ENCODE peak calls at places on chromosomes 5 and 9, in four cellular contexts. Z, Y, F and S are unnamed samples.

GRCh38 chr5:176350416-176350815 is 11.1 kb downstream of the KIAA1191 start:
- DNase-seq in Z (no peak), Y (no peak), F (no peak), S (peak)

GRCh38 chr5:1725641-1726468 is 73.8 kb downstream of the MRPL36 start:
- DNase-seq in Z (no peak), Y (no peak), F (no peak), S (peak)

GRCh38 chr5:7852542-7852941 is 1.6 kb upstream of the CFAP90 start:
- DNase-seq in Z (no peak), Y (no peak), F (no peak), S (no peak)

GRCh38 chr5:14417792-14418765 is 163.5 kb upstream of the OTULINL start:
- DNase-seq in Z (no peak), Y (no peak), F (peak), S (no peak)

GRCh38 chr9:131051592-131052517 is 42.9 kb downstream of the LAMC3 start:
- DNase-seq in Z (no peak), Y (no peak), F (no peak), S (no peak)

GRCh38 chr5:158895573-158895972 is 204.1 kb downstream of the EBF1 start:
- DNase-seq in Z (no peak), Y (no peak), F (peak), S (no peak)

GRCh38 chr9:108322326-108323098 is 533.3 kb downstream of the ACTL7B start:
- DNase-seq in Z (no peak), Y (no peak), F (no peak), S (no peak)

GRCh38 chr9:115636596-115636995 is 517.0 kb upstream of the PAPPA start:
- DNase-seq in Z (no peak), Y (no peak), F (no peak), S (no peak)

GRCh38 chr5:123125953-123126352 is 36.9 kb downstream of the PRDM6 start:
- DNase-seq in Z (no peak), Y (no peak), F (peak), S (no peak)

GRCh38 chr9:68721934-68722333 is 16.9 kb downstream of the PIP5K1B start:
- DNase-seq in Z (no peak), Y (no peak), F (no peak), S (no peak)

GRCh38 chr5:157108961-157109360 is at the start of gene HAVCR2:
- DNase-seq in Z (peak), Y (no peak), F (no peak), S (peak)

GRCh38 chr5:27511061-27511460 is 472.7 kb upstream of the CDH9 start:
- DNase-seq in Z (no peak), Y (no peak), F (no peak), S (no peak)

GRCh38 chr9:135563039-135563476 is 1.5 kb downstream of the PAEP start:
- DNase-seq in Z (no peak), Y (no peak), F (no peak), S (no peak)

GRCh38 chr5:5141011-5141599 is 975 bp downstream of the ADAMTS16 start:
- DNase-seq in Z (no peak), Y (no peak), F (no peak), S (no peak)

GRCh38 chr9:124271660-124272059 is 13.9 kb downstream of the NEK6 start:
- DNase-seq in Z (peak), Y (no peak), F (no peak), S (no peak)

GRCh38 chr5:11069041-11069440 is 308.0 kb upstream of the DAP start:
- DNase-seq in Z (no peak), Y (no peak), F (no peak), S (no peak)

GRCh38 chr9:135244271-135244691 is 156.8 kb downstream of the OLFM1 start:
- DNase-seq in Z (peak), Y (peak), F (no peak), S (peak)

GRCh38 chr5:5025774-5026406 is 114.2 kb upstream of the ADAMTS16 start:
- DNase-seq in Z (no peak), Y (no peak), F (no peak), S (no peak)

GRCh38 chr9:108272350-108272899 is 583.4 kb downstream of the ACTL7B start:
- DNase-seq in Z (peak), Y (peak), F (peak), S (peak)

GRCh38 chr9:84216151-84216550 is 124.4 kb downstream of the SLC28A3 start:
- DNase-seq in Z (no peak), Y (no peak), F (no peak), S (no peak)

GRCh38 chr9:13607746-13608445 is 328.4 kb upstream of the MPDZ start:
- DNase-seq in Z (no peak), Y (no peak), F (no peak), S (no peak)

GRCh38 chr9:121830441-121831140 is 179.2 kb downstream of the DAB2IP start:
- DNase-seq in Z (no peak), Y (no peak), F (no peak), S (no peak)

GRCh38 chr9:86854898-86855523 is 92.3 kb downstream of the GAS1 start:
- DNase-seq in Z (no peak), Y (no peak), F (peak), S (no peak)

GRCh38 chr5:9498541-9499497 is 47.1 kb downstream of the SEMA5A start:
- DNase-seq in Z (no peak), Y (no peak), F (peak), S (no peak)

GRCh38 chr9:90458485-90458884 is 184.1 kb downstream of the DIRAS2 start:
- DNase-seq in Z (peak), Y (no peak), F (no peak), S (no peak)
- TF ChIP-seq CTCF in Z (no peak), Y (no peak), F (no peak), S (no peak)

GRCh38 chr5:135934939-135935338 is 19.8 kb downstream of the LECT2 start:
- DNase-seq in Z (no peak), Y (no peak), F (peak), S (no peak)

GRCh38 chr5:135930029-135930948 is 24.5 kb downstream of the LECT2 start:
- DNase-seq in Z (no peak), Y (peak), F (no peak), S (no peak)

GRCh38 chr5:135930949-135931295 is 23.9 kb downstream of the LECT2 start:
- DNase-seq in Z (no peak), Y (no peak), F (no peak), S (no peak)
- H3K4me3 ChIP-seq in Z (no peak), Y (no peak), F (no peak), S (no peak)

GRCh38 chr5:132459983-132460834 is 30.4 kb downstream of the IRF1 start:
- DNase-seq in Z (no peak), Y (no peak), F (no peak), S (peak)
- TF ChIP-seq CTCF in Z (no peak), Y (no peak), F (peak), S (peak)

GRCh38 chr9:132077881-132078280 is 1.8 kb downstream of the MED27 start:
- DNase-seq in Z (no peak), Y (no peak), F (no peak), S (no peak)
- H3K4me3 ChIP-seq in Z (no peak), Y (peak), F (peak), S (peak)

DNA sequence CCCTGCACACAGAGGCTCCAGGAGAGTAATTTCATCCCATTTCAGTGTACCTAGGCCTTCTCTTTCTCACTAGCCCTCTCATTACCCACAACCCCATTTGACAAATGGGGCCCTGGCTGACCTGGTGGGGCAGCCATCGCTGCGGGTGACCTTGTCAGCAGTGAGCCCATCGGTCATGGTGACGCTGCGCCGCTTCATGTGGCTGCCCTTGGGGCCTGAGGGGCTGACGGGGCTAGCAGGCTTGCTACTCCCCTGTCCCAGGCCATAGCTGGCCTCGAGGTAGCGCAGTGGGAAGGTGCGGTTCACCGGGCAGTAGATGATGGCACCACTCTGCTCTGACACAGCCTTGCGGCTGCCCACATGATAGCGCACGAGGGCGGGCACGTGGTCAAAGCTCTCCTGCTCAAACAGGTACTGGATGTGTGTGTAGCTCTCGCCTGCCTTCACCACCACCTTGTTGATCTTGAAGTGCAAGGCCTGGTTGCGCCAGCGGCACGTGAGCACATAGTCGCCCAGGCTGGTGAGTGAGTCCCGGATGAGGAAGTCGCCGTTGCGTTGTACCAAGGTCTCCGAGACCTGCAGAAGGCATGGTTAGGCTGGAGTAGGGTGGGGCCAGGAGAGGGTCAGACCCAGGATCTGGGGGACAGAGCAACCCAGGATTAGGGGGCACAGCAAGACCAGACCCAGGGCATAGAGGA is 14.1 kb upstream of the TOR2A start:
- DNase-seq in Z (no peak), Y (no peak), F (no peak), S (no peak)
- TF ChIP-seq CTCF in Z (no peak), Y (no peak), F (no peak), S (no peak)

DNA sequence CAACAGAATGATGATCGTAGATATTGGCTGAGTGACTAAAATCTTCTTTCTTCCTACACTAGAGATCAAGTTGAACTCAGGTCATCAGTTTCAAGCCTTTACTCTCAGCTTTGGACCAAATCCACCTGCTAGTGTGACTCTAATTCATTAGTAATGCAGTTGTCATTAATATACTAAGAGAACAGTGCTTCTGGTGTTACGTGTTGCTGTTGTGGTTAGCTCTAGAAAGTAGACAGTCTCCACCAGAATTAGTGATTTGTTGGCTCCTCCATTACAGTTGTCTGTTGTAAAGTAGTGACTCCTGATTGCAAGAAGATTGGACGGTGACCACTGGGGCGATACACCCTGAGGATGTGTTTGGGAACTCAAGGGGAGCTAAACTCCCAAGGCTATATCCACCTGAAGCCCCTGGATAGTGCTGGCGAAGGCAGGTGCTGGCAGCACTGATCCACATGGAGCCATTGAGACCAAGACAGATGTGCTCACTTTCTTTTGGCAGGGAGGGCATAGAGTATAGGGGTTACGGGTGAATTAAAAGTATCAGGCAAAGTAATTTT is 3.1 kb downstream of the CAMK4 start:
- DNase-seq in Z (no peak), Y (no peak), F (no peak), S (no peak)
- H3K4me3 ChIP-seq in Z (no peak), Y (no peak), F (no peak), S (no peak)

DNA sequence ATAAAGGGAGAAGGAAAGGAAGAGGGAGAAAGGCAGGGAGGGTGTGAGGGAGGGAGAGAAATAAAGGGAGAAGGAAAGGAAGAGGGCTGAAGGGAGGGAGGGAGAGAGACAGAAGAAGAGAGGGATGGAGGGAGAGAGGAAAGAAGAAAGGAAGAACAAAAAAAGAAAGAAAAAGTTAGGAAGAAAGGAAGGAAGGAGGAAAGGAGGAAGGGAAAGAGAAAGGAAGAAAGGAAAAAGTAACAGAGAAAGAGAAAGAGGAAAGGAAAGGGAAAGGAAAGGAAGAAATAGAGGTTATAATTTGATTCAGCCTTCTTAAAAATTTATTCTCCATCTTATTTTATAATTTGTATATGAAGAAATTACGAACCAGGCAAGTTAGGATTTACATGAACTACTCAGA is 836.6 kb upstream of the C9orf72 start:
- DNase-seq in Z (no peak), Y (no peak), F (no peak), S (no peak)
- TF ChIP-seq CTCF in Z (no peak), Y (no peak), F (no peak), S (no peak)